ENCODE peak calls at places on chromosome 9, in eight cellular contexts. M is GM20000, W is fibroblast of mammary gland, X is GM23338, L is right lobe of liver, T is IMR-90, H is breast epithelium, N is psoas muscle. G is an unnamed sample.

GRCh38 chr9:38035873-38036272 is 33.2 kb downstream of the SHB start:
- DNase-seq in N (no peak), L (no peak), M (no peak), H (no peak), T (peak), W (peak), X (no peak), G (no peak)

GRCh38 chr9:1460143-1460769 is 410.1 kb downstream of the DMRT2 start:
- DNase-seq in X (peak), T (no peak), N (no peak), M (peak), H (no peak), W (peak), L (no peak), G (no peak)

GRCh38 chr9:89453452-89453851 is 44.5 kb downstream of the SEMA4D start:
- DNase-seq in M (no peak), T (no peak), X (no peak), L (no peak), N (no peak), W (no peak), H (no peak), G (no peak)

GRCh38 chr9:23790341-23791260 is 35.4 kb downstream of the ELAVL2 start:
- DNase-seq in T (no peak), N (no peak), L (no peak), X (no peak), W (no peak), H (no peak), M (no peak), G (no peak)

GRCh38 chr9:6415266-6415665 is 2.3 kb downstream of the UHRF2 start:
- DNase-seq in H (no peak), N (no peak), L (no peak), T (no peak), X (no peak), M (no peak), W (peak), G (no peak)

GRCh38 chr9:92738661-92739081 is 26.0 kb downstream of the BICD2 start:
- DNase-seq in N (no peak), H (peak), W (peak), M (no peak), T (no peak), X (no peak), L (peak), G (peak)

GRCh38 chr9:135078361-135078821 is 9.1 kb upstream of the OLFM1 start:
- DNase-seq in W (no peak), M (no peak), X (no peak), T (no peak), L (peak), N (no peak), H (peak), G (peak)

GRCh38 chr9:127096208-127096607 is 26.2 kb downstream of the ANGPTL2 start:
- DNase-seq in X (no peak), M (no peak), W (peak), N (no peak), L (no peak), T (no peak), H (no peak), G (no peak)

GRCh38 chr9:12884736-12885395 is 110.0 kb downstream of the LURAP1L start:
- DNase-seq in H (no peak), M (no peak), T (peak), W (peak), X (peak), N (no peak), L (no peak), G (no peak)

GRCh38 chr9:123365881-123366528 is 10.0 kb downstream of the CRB2 start:
- DNase-seq in N (no peak), H (no peak), X (peak), W (no peak), L (no peak), T (no peak), M (no peak), G (no peak)

GRCh38 chr9:133071484-133072150 is 9.8 kb downstream of the CEL start:
- DNase-seq in W (no peak), H (no peak), N (peak), L (no peak), X (no peak), M (no peak), T (no peak), G (no peak)

GRCh38 chr9:113934167-113934566 is 58.1 kb downstream of the ZNF618 start:
- DNase-seq in T (no peak), L (no peak), X (no peak), W (no peak), M (no peak), N (no peak), H (no peak), G (peak)
- TF ChIP-seq CTCF in T (no peak), L (no peak), X (peak), W (no peak), M (no peak), N (no peak), H (no peak), G (no peak)

GRCh38 chr9:69200071-69200470 is 26.0 kb downstream of the TJP2 start:
- DNase-seq in W (peak), L (no peak), H (no peak), N (no peak), X (no peak), M (no peak), T (peak), G (peak)
- TF ChIP-seq CTCF in W (no peak), L (no peak), H (no peak), N (no peak), X (peak), M (no peak), T (peak), G (no peak)

DNA sequence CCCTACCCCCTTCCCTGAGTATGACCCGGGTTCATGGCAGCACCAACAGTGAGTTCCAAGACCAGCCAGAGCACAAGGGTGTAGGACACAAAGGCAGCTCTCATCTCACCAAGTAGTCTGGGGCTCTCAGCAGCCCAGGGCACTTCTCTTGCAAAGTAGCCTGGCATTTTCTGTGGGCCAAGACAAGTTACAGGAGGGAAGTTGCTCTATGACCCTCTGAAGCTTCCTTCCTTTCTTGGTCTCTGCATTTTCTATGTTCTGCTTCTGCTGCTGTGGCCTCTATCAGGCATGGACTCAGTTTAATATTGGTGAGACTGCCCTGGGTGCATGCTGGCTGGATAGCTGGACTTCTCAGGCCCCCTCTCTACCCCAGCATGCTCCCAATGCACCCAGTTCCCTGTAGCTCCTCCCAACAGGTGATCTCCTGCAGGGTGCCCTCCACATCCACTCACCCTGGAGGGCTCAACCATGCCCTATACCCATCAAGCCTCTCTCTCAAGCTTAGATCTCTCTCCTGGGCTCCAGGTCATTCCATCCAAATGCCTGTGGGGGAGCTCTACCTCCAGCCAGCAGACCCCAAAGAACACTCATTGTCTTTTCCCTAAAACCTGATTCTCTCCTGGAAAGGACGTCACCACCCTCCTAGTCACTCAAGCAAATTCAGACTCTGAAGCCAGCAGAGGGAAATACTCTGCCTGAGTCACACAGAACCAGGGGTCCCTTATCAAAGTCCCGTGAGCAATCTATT is 13.9 kb downstream of the TBC1D2 start:
- DNase-seq in X (peak), L (no peak), W (no peak), N (no peak), M (no peak), T (no peak), H (no peak), G (no peak)
- TF ChIP-seq CTCF in X (peak), L (no peak), W (peak), N (no peak), M (no peak), T (no peak), H (no peak), G (no peak)

GRCh38 chr9:121498150-121498486 is 1.5 kb downstream of the GGTA1 start:
- DNase-seq in N (no peak), W (peak), H (no peak), M (peak), T (peak), L (peak), X (peak), G (peak)
- TF ChIP-seq CTCF in N (peak), W (peak), H (peak), M (peak), T (peak), L (peak), X (peak), G (no peak)

DNA sequence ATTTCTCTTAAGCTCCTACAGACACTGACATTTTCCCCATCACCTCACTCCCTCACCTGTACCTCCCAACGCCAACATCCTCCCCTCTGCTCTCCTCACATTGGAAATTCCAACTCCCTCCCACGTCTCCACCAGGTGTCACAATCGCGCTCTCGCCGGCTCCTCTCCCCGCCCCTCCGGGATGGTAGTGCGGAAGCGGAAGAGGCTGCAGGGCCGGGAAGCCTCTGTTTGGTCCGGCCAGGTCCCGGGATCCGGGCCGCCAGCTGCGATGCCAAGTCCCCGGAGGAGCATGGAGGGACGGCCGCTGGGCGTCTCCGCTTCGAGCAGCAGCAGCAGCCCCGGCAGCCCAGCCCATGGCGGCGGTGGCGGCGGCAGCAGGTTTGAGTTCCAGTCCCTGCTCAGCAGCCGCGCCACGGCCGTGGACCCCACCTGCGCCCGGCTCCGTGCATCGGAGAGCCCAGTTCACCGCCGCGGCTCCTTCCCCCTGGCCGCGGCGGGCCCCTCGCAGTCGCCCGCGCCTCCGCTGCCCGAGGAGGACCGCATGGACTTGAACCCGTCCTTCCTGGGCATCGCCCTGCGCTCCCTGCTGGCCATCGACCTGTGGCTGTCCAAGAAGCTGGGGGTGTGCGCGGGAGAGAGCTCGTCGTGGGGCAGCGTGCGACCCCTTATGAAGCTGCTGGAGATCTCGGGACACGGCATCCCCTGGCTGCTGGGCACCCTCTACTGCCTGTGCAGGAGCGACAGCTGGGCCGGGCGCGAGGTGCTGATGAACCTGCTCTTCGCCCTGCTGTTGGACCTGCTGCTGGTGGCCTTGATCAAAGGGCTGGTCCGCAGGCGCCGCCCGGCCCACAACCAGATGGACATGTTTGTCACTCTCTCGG is at the start of gene PLPP6:
- DNase-seq in M (peak), N (peak), L (peak), T (peak), X (peak), W (peak), H (peak), G (peak)
- TF ChIP-seq CTCF in M (peak), N (peak), L (peak), T (peak), X (peak), W (peak), H (peak), G (peak)

G was measured in lower leg skin.